ENCODE peak calls at places on chromosomes 3 and 15, in five cellular contexts. R is SK-MEL-5, M is HTR-8/SVneo, H is NCI-H748 treated with DMSO at 0.1 percent for 48 hours, F is MM.1S. N is an unnamed sample.

GRCh38 chr15:52021128-52021671 is 2.2 kb downstream of the MAPK6 start:
- DNase-seq in F (peak), R (peak), M (peak), H (no peak), N (peak)

GRCh38 chr3:37505415-37505814 is 331.0 kb upstream of the LRRFIP2 start:
- DNase-seq in R (no peak), H (no peak), M (no peak), F (no peak), N (no peak)

GRCh38 chr3:69197922-69198540 is 75.6 kb upstream of the LMOD3 start:
- DNase-seq in M (no peak), R (no peak), F (no peak), H (no peak), N (no peak)

GRCh38 chr3:189787622-189788021 is 156.4 kb downstream of the TP63 start:
- DNase-seq in R (no peak), H (no peak), F (no peak), M (no peak), N (no peak)

GRCh38 chr3:96931491-96931890 is 117.1 kb downstream of the EPHA6 start:
- DNase-seq in H (no peak), R (no peak), M (no peak), F (no peak), N (no peak)

GRCh38 chr3:168802761-168803160 is 707.0 kb upstream of the GOLIM4 start:
- DNase-seq in M (no peak), R (no peak), H (no peak), F (no peak), N (no peak)

GRCh38 chr3:16031434-16031833 is 143.0 kb upstream of the GALNT15 start:
- DNase-seq in M (no peak), H (no peak), F (no peak), R (no peak), N (no peak)

GRCh38 chr15:69298697-69299441 is at the start of gene PAQR5:
- DNase-seq in F (no peak), R (peak), M (peak), H (no peak), N (no peak)

GRCh38 chr15:58014470-58014869 is 51.0 kb downstream of the ALDH1A2 start:
- DNase-seq in F (no peak), R (no peak), H (no peak), M (no peak), N (no peak)

GRCh38 chr15:64847016-64847415 is 5.3 kb downstream of the PLEKHO2 start:
- DNase-seq in H (no peak), R (no peak), F (no peak), M (no peak), N (no peak)

GRCh38 chr3:15325228-15325627 is 7.2 kb downstream of the SH3BP5 start:
- DNase-seq in H (no peak), F (no peak), R (peak), M (peak), N (peak)

GRCh38 chr3:51391566-51392300 is 648 bp downstream of the RBM15B start:
- DNase-seq in M (no peak), H (no peak), F (peak), R (no peak), N (no peak)

GRCh38 chr3:138941259-138941885 is 5.6 kb downstream of the FOXL2 start:
- DNase-seq in M (no peak), R (peak), H (no peak), F (peak), N (peak)

GRCh38 chr3:14347110-14347509 is 55.3 kb upstream of the SLC6A6 start:
- DNase-seq in M (no peak), H (no peak), R (no peak), F (no peak), N (no peak)

GRCh38 chr3:157248590-157249425 is 88.9 kb upstream of the CCNL1 start:
- DNase-seq in R (peak), M (peak), H (no peak), F (peak), N (peak)

GRCh38 chr3:27712136-27713065 is 9.7 kb downstream of the EOMES start:
- DNase-seq in H (peak), M (peak), R (peak), F (peak), N (peak)

GRCh38 chr15:78241017-78241416 is 6.7 kb upstream of the ACSBG1 start:
- DNase-seq in M (peak), F (peak), R (peak), H (no peak), N (peak)

GRCh38 chr3:71064976-71065763 is 518.4 kb downstream of the FOXP1 start:
- DNase-seq in F (peak), M (no peak), R (no peak), H (peak), N (peak)

GRCh38 chr3:156711113-156711512 is 36.7 kb downstream of the TIPARP start:
- DNase-seq in M (no peak), F (no peak), R (no peak), H (no peak), N (no peak)

GRCh38 chr3:116318370-116318769 is 126.9 kb downstream of the LSAMP start:
- DNase-seq in H (no peak), R (no peak), M (no peak), F (no peak), N (no peak)

GRCh38 chr15:77500986-77501385 is 80.3 kb downstream of the HMG20A start:
- DNase-seq in R (no peak), M (no peak), H (no peak), F (no peak), N (no peak)

GRCh38 chr15:40320931-40321371 is 2.5 kb upstream of the INAFM2 start:
- DNase-seq in F (peak), M (peak), R (peak), H (peak), N (no peak)

GRCh38 chr3:73084170-73084569 is 22.7 kb downstream of the EBLN2 start:
- DNase-seq in H (no peak), M (no peak), F (no peak), R (no peak), N (no peak)

GRCh38 chr3:42052132-42052866 is 38.9 kb upstream of the TRAK1 start:
- DNase-seq in R (no peak), M (no peak), F (no peak), H (no peak), N (no peak)

GRCh38 chr3:51997935-51998596 is 2.4 kb upstream of the RPL29 start:
- DNase-seq in H (no peak), R (no peak), M (no peak), F (no peak), N (no peak)

GRCh38 chr3:119302697-119303630 is 8.8 kb downstream of the ARHGAP31 start:
- DNase-seq in F (no peak), R (no peak), M (no peak), H (no peak), N (peak)

N was measured in SJSA1.